ENCODE peak calls at places on chromosome 5, in seven cellular contexts. W, C, D, U, B, E and Y are unnamed samples.

GRCh38 chr5:90438100-90438499 is 28.5 kb upstream of the CETN3 start:
- DNase-seq in E (no peak), D (no peak), W (no peak), C (peak), U (no peak), B (peak), Y (no peak)

GRCh38 chr5:9468070-9468388 is 77.8 kb downstream of the SEMA5A start:
- DNase-seq in E (no peak), C (no peak), W (peak), B (peak), D (peak), U (no peak), Y (no peak)

GRCh38 chr5:173562451-173562850 is 54.0 kb downstream of the BOD1 start:
- DNase-seq in W (no peak), U (no peak), B (no peak), E (no peak), D (no peak), C (no peak), Y (no peak)

GRCh38 chr5:3301316-3301715 is 294.3 kb upstream of the IRX1 start:
- DNase-seq in D (no peak), U (no peak), W (no peak), B (no peak), E (no peak), C (no peak), Y (no peak)

GRCh38 chr5:180253036-180253824 is 38.7 kb downstream of the MAPK9 start:
- DNase-seq in D (no peak), C (no peak), E (no peak), W (peak), B (no peak), U (no peak), Y (no peak)

GRCh38 chr5:55925677-55926076 is 69.1 kb downstream of the IL6ST start:
- DNase-seq in D (no peak), W (no peak), E (no peak), U (no peak), B (peak), C (no peak), Y (no peak)

GRCh38 chr5:5941486-5941885 is 436.9 kb downstream of the MED10 start:
- DNase-seq in U (no peak), C (no peak), W (no peak), D (no peak), B (no peak), E (no peak), Y (no peak)

GRCh38 chr5:154395407-154396106 is 50.2 kb upstream of the SAP30L start:
- DNase-seq in D (no peak), E (peak), C (no peak), W (peak), B (peak), U (no peak), Y (no peak)

GRCh38 chr5:18394154-18394804 is 760.0 kb downstream of the TAF11L14 start:
- DNase-seq in W (peak), D (no peak), U (peak), C (no peak), E (peak), B (peak), Y (peak)

GRCh38 chr5:159951387-159951786 is 35.1 kb downstream of the ADRA1B start:
- DNase-seq in E (no peak), W (peak), D (no peak), C (no peak), U (no peak), B (no peak), Y (no peak)